ENCODE peak calls at places on chromosomes 11 and 22, in ten cellular contexts. Z, D, X, V, I, A, U, G, N and K are unnamed samples.

GRCh38 chr11:125215951-125216350 is 51.4 kb downstream of the PKNOX2 start:
- DNase-seq in A (no peak), D (no peak), V (no peak), X (no peak), N (no peak), U (no peak), G (no peak), I (no peak), Z (no peak), K (no peak)

GRCh38 chr11:66328307-66329144 is 7.7 kb downstream of the RIN1 start:
- DNase-seq in X (peak), A (peak), V (peak), U (peak), D (peak), I (peak), Z (peak), G (peak), N (peak), K (peak)

GRCh38 chr11:123645576-123645975 is 8.8 kb downstream of the SCN3B start:
- DNase-seq in X (no peak), U (no peak), V (no peak), G (no peak), Z (no peak), D (no peak), A (no peak), I (no peak), N (no peak), K (no peak)

GRCh38 chr11:14894657-14895598 is 2.9 kb upstream of the CYP2R1 start:
- DNase-seq in X (no peak), N (no peak), V (no peak), D (peak), I (peak), G (peak), A (no peak), U (no peak), Z (no peak), K (no peak)

GRCh38 chr22:29031236-29031982 is 30.2 kb downstream of the C22orf31 start:
- DNase-seq in Z (peak), X (peak), N (peak), A (peak), V (no peak), D (no peak), U (no peak), G (peak), I (peak), K (peak)

GRCh38 chr11:43837879-43838278 is 42.8 kb upstream of the ALKBH3 start:
- DNase-seq in A (no peak), G (no peak), X (no peak), D (no peak), I (no peak), V (no peak), N (no peak), U (no peak), Z (no peak), K (no peak)

GRCh38 chr22:39254122-39254521 is 9.3 kb upstream of the PDGFB start:
- DNase-seq in Z (peak), A (no peak), U (no peak), I (no peak), G (no peak), V (no peak), D (no peak), X (no peak), N (no peak), K (no peak)

GRCh38 chr11:126341760-126342161 is 13.7 kb upstream of the ST3GAL4 start:
- DNase-seq in X (no peak), V (no peak), G (no peak), Z (no peak), A (no peak), U (no peak), N (no peak), I (no peak), D (peak), K (peak)

GRCh38 chr11:117973446-117973922 is 12.7 kb upstream of the IL10RA start:
- DNase-seq in V (no peak), U (no peak), A (no peak), G (no peak), N (no peak), D (peak), I (no peak), Z (no peak), X (no peak), K (no peak)

GRCh38 chr11:85590848-85591483 is 36.2 kb downstream of the DLG2 start:
- DNase-seq in N (no peak), V (no peak), X (peak), U (no peak), G (no peak), I (no peak), D (peak), A (no peak), Z (no peak), K (no peak)

GRCh38 chr11:86873573-86874083 is 73.3 kb downstream of the PRSS23 start:
- DNase-seq in I (no peak), X (no peak), A (no peak), Z (no peak), G (no peak), D (no peak), U (no peak), N (no peak), V (no peak), K (no peak)

GRCh38 chr11:86699036-86699791 is 26.8 kb upstream of the ME3 start:
- DNase-seq in V (no peak), A (no peak), U (no peak), I (no peak), G (no peak), X (no peak), N (no peak), D (no peak), Z (no peak), K (no peak)

GRCh38 chr11:84714316-84714780 is 912.8 kb downstream of the DLG2 start:
- DNase-seq in I (no peak), D (peak), Z (peak), N (peak), X (peak), U (peak), V (no peak), A (peak), G (peak), K (peak)

GRCh38 chr22:48905206-48905975 is 922.3 kb downstream of the BRD1 start:
- DNase-seq in X (no peak), Z (no peak), U (no peak), V (no peak), I (no peak), D (no peak), G (no peak), N (no peak), A (no peak), K (no peak)

GRCh38 chr22:24894998-24895397 is 51.5 kb downstream of the LHFPL7 start:
- DNase-seq in A (peak), V (no peak), D (peak), U (no peak), Z (peak), N (peak), I (peak), X (peak), G (peak), K (peak)

GRCh38 chr11:66548041-66548440 is 1.3 kb downstream of the ACTN3 start:
- DNase-seq in V (no peak), D (no peak), Z (no peak), U (no peak), A (no peak), I (no peak), N (no peak), X (no peak), G (no peak), K (no peak)

GRCh38 chr22:48253136-48253535 is 1490.7 kb downstream of the TBC1D22A start:
- DNase-seq in G (no peak), I (no peak), D (no peak), Z (no peak), V (no peak), U (no peak), A (no peak), N (no peak), X (no peak), K (no peak)

GRCh38 chr22:44823806-44824205 is 71.4 kb downstream of the ARHGAP8 start:
- DNase-seq in N (no peak), G (no peak), D (no peak), A (no peak), X (no peak), U (no peak), I (no peak), Z (no peak), V (no peak), K (no peak)

GRCh38 chr11:127574528-127574927 is 574.0 kb upstream of the KIRREL3 start:
- DNase-seq in X (no peak), Z (no peak), G (no peak), I (no peak), V (no peak), N (no peak), U (no peak), A (no peak), D (no peak), K (no peak)

GRCh38 chr11:47409440-47410403 is 1.3 kb downstream of the SLC39A13 start:
- DNase-seq in X (no peak), V (no peak), D (no peak), A (no peak), U (no peak), G (no peak), I (no peak), Z (peak), N (no peak), K (no peak)

GRCh38 chr11:96054870-96055705 is 131.2 kb upstream of the MTMR2 start:
- DNase-seq in I (no peak), V (no peak), Z (no peak), D (peak), U (no peak), G (no peak), N (no peak), X (peak), A (no peak), K (no peak)

GRCh38 chr11:115869780-115870431 is 365.7 kb upstream of the CADM1 start:
- DNase-seq in N (no peak), G (peak), Z (no peak), U (no peak), A (no peak), V (no peak), I (no peak), X (no peak), D (peak), K (peak)

GRCh38 chr11:12113294-12113693 is 2.9 kb downstream of the MICAL2 start:
- DNase-seq in D (no peak), N (no peak), G (no peak), I (no peak), A (no peak), V (no peak), U (no peak), Z (no peak), X (no peak), K (no peak)

GRCh38 chr11:12112150-12112520 is 1.7 kb downstream of the MICAL2 start:
- DNase-seq in X (no peak), I (no peak), D (no peak), Z (no peak), U (no peak), N (no peak), G (no peak), V (no peak), A (no peak), K (no peak)

GRCh38 chr11:12116425-12117032 is 6.1 kb downstream of the MICAL2 start:
- DNase-seq in N (no peak), U (no peak), V (no peak), I (no peak), A (no peak), D (no peak), G (no peak), X (no peak), Z (no peak), K (no peak)

GRCh38 chr11:12112731-12113130 is 2.3 kb downstream of the MICAL2 start:
- DNase-seq in U (no peak), N (no peak), D (no peak), I (no peak), X (no peak), G (no peak), Z (no peak), A (no peak), V (no peak), K (no peak)

GRCh38 chr11:12114487-12115033 is 4.2 kb downstream of the MICAL2 start:
- DNase-seq in U (no peak), I (no peak), V (no peak), G (peak), A (no peak), D (no peak), X (no peak), Z (peak), N (no peak), K (no peak)
- TF ChIP-seq POLR2A in U (no peak), I (no peak), V (no peak), G (no peak), A (no peak), D (no peak), X (no peak), Z (no peak), N (no peak), K (no peak)

GRCh38 chr22:38219644-38220043 is 17.9 kb downstream of the MAFF start:
- DNase-seq in U (no peak), V (no peak), N (no peak), X (no peak), G (no peak), D (no peak), A (no peak), I (no peak), Z (no peak), K (no peak)

GRCh38 chr22:38221407-38221806 is 19.6 kb downstream of the MAFF start:
- DNase-seq in I (no peak), V (no peak), U (no peak), Z (no peak), N (no peak), A (no peak), D (no peak), X (no peak), G (no peak), K (no peak)

GRCh38 chr22:38220163-38220562 is 18.4 kb downstream of the MAFF start:
- DNase-seq in N (no peak), V (no peak), D (no peak), U (no peak), Z (no peak), I (no peak), A (no peak), X (no peak), G (no peak), K (no peak)

GRCh38 chr22:38220653-38221386 is 19.0 kb downstream of the MAFF start:
- DNase-seq in V (no peak), Z (no peak), G (no peak), X (no peak), U (no peak), A (no peak), N (no peak), I (no peak), D (no peak), K (no peak)

DNA sequence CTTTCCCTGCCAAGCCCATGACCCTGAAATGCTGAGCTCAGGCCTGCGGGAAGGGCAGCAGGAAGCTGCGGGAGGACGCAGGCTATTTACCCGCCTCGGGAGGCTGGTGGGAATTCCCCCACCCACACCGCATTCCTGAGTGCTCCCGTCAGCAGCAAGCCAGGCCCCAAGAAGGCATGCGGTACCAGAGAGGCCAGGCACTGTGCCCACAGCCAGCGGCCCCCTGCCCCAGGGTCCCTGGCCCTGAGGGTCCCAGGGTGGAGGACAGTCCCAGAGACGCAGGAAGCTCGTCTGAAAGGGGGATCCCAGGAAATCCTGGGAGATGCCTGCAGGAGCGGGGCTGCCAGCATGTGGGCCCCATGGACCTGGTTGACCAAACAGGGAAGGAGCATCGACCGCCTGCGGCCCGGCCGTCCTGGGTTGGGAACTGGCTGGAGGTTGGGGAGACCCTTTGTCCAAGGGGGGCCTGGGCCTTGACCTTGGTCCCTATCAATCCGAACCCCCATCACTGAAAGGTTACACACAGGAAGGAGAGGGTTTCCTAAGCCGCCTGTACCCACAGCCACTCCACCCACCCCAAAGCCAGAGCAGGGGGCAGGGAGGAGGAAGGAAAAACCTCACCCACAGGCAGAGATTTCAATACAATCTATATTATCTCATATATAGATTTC is 17.0 kb downstream of the MAFF start:
- DNase-seq in G (peak), D (no peak), U (no peak), I (no peak), Z (peak), A (peak), N (peak), X (peak), V (no peak), K (peak)
- TF ChIP-seq POLR2A in G (peak), D (no peak), U (no peak), I (peak), Z (no peak), A (no peak), N (no peak), X (no peak), V (no peak), K (no peak)

GRCh38 chr22:32219030-32219429 is 14.2 kb upstream of the RFPL2 start:
- DNase-seq in I (no peak), A (no peak), Z (no peak), G (no peak), U (no peak), D (peak), X (no peak), N (no peak), V (no peak), K (no peak)
- TF ChIP-seq POLR2A in I (no peak), A (no peak), Z (no peak), G (no peak), U (no peak), D (no peak), X (no peak), N (no peak), V (no peak), K (no peak)

DNA sequence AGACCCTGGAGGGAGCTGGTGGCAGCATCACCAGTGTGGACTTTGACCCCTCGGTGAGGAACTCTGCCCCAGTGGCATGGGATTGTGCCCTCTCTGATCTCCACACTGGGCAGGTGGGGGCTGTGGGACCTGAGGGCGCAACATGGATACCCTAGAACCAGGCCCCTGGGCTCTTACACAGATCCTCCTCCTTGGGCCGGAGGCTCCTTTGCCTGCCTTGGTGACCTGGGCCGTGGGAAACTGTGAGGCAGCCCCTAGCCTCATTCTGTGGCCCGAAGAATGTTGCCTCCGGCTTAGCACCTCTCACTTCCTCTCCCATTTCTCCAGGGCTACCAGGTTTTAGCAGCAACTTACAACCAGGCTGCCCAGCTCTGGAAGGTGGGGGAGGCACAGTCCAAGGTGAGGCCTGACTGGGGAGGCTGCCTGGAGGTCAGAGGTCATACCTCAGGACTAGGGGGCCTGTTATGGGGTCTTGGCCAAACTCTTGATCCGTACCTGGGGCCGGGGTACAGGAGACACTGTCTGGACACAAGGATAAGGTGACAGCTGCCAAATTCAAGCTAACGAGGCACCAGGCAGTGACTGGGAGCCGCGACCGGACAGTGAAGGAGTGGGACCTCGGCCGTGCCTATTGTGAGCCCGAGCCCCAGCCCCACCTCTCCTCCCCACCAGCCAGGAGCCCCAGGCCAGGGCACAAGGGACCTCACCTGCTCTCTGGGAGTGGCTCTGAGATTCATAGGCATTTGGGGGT is 12.2 kb downstream of the ATG16L2 start:
- DNase-seq in G (no peak), Z (peak), A (no peak), V (no peak), U (no peak), N (no peak), D (no peak), I (no peak), X (no peak), K (no peak)
- TF ChIP-seq POLR2A in G (no peak), Z (no peak), A (no peak), V (peak), U (peak), N (no peak), D (no peak), I (no peak), X (no peak), K (no peak)

GRCh38 chr11:121582296-121582695 is 129.5 kb upstream of the SORL1-AS1 start:
- DNase-seq in N (no peak), X (no peak), V (no peak), U (no peak), G (no peak), Z (no peak), D (peak), I (peak), A (no peak), K (no peak)
- TF ChIP-seq POLR2A in N (no peak), X (no peak), V (no peak), U (no peak), G (no peak), Z (no peak), D (no peak), I (no peak), A (no peak), K (no peak)

GRCh38 chr22:46070215-46070721 is 80.1 kb upstream of the PPARA start:
- DNase-seq in U (no peak), X (no peak), Z (no peak), N (peak), I (peak), D (peak), G (peak), A (peak), V (no peak), K (no peak)

GRCh38 chr22:46068908-46069481 is 81.3 kb upstream of the PPARA start:
- DNase-seq in G (peak), I (no peak), D (peak), Z (no peak), X (no peak), V (no peak), N (peak), A (peak), U (no peak), K (no peak)

GRCh38 chr22:46068176-46068907 is 82.0 kb upstream of the PPARA start:
- DNase-seq in G (no peak), I (no peak), N (no peak), X (no peak), Z (peak), A (no peak), D (no peak), U (no peak), V (no peak), K (no peak)

GRCh38 chr22:46070722-46071450 is 79.4 kb upstream of the PPARA start:
- DNase-seq in X (no peak), G (peak), A (peak), Z (no peak), U (no peak), D (peak), N (peak), V (peak), I (no peak), K (no peak)

GRCh38 chr22:46069518-46070214 is 80.7 kb upstream of the PPARA start:
- DNase-seq in V (no peak), X (no peak), G (peak), U (no peak), I (peak), D (peak), A (peak), N (peak), Z (no peak), K (no peak)
- TF ChIP-seq POLR2A in V (peak), X (peak), G (peak), U (no peak), I (peak), D (peak), A (peak), N (no peak), Z (peak), K (peak)

GRCh38 chr11:67629386-67630229 is at the start of gene NUDT8:
- DNase-seq in X (peak), A (peak), D (peak), V (peak), I (peak), U (peak), G (peak), N (peak), Z (peak), K (peak)
- TF ChIP-seq POLR2A in X (peak), A (peak), D (peak), V (peak), I (peak), U (no peak), G (peak), N (no peak), Z (peak), K (peak)

GRCh38 chr22:50250555-50251471 is at the start of gene HDAC10:
- DNase-seq in D (peak), U (peak), N (peak), V (peak), A (peak), X (no peak), G (peak), Z (peak), I (peak), K (peak)
- TF ChIP-seq POLR2A in D (peak), U (peak), N (no peak), V (peak), A (peak), X (no peak), G (peak), Z (no peak), I (no peak), K (peak)